ENCODE peak calls at places on chromosomes 1 and 21, in six cellular contexts. U is A673, Y is AG10803, O is endothelial cell of umbilical vein, K is WERI-Rb-1, G is GM23338. X is an unnamed sample.

GRCh38 chr1:9687876-9688582 is 36.5 kb downstream of the PIK3CD start:
- DNase-seq in Y (no peak), U (peak), O (peak), K (no peak), G (peak), X (peak)

GRCh38 chr1:30822006-30822405 is 64.4 kb upstream of the LAPTM5 start:
- DNase-seq in O (no peak), K (no peak), U (no peak), Y (no peak), G (no peak), X (no peak)

GRCh38 chr1:160993544-160993943 is 27.4 kb downstream of the F11R start:
- DNase-seq in K (no peak), O (peak), U (peak), G (no peak), Y (peak), X (no peak)

GRCh38 chr1:60149254-60149653 is 75.7 kb upstream of the C1orf87 start:
- DNase-seq in K (no peak), Y (no peak), G (no peak), U (peak), O (peak), X (peak)

GRCh38 chr1:209823143-209824041 is 4.4 kb upstream of the UTP25 start:
- DNase-seq in K (no peak), Y (peak), O (peak), G (peak), U (peak), X (peak)

GRCh38 chr1:223628233-223628632 is 37.3 kb downstream of the CAPN8 start:
- DNase-seq in Y (peak), G (peak), U (peak), O (no peak), K (peak), X (peak)

GRCh38 chr1:106787511-106787910 is 269.0 kb upstream of the PRMT6 start:
- DNase-seq in K (no peak), U (peak), O (no peak), Y (no peak), G (no peak), X (no peak)

GRCh38 chr1:200302192-200302892 is 107.5 kb downstream of the ZNF281 start:
- DNase-seq in Y (peak), K (no peak), O (peak), U (peak), G (peak), X (peak)

GRCh38 chr1:7549277-7549676 is 221.8 kb upstream of the VAMP3 start:
- DNase-seq in U (peak), Y (peak), K (no peak), O (peak), G (no peak), X (no peak)

GRCh38 chr1:204742676-204743075 is 57.1 kb upstream of the LRRN2 start:
- DNase-seq in K (peak), U (no peak), G (no peak), O (no peak), Y (no peak), X (no peak)

GRCh38 chr21:23725576-23725975 is 1881.7 kb downstream of the MRPL39 start:
- DNase-seq in Y (no peak), O (no peak), U (peak), G (peak), K (no peak), X (no peak)

GRCh38 chr1:27656157-27656893 is 15.7 kb downstream of the IFI6 start:
- DNase-seq in G (peak), Y (peak), K (no peak), U (peak), O (no peak), X (peak)

GRCh38 chr1:52632732-52633290 is at the start of gene SHISAL2A:
- DNase-seq in U (no peak), Y (no peak), O (no peak), K (peak), G (peak), X (peak)

GRCh38 chr1:121586369-121587229 is 401.8 kb downstream of the SRGAP2C start:
- DNase-seq in Y (no peak), O (no peak), U (no peak), G (peak), K (no peak), X (peak)

GRCh38 chr1:236733654-236734053 is 47.4 kb downstream of the ACTN2 start:
- DNase-seq in K (no peak), Y (no peak), G (no peak), U (no peak), O (peak), X (no peak)

GRCh38 chr1:237709355-237709754 is 181.4 kb downstream of the ZP4 start:
- DNase-seq in O (no peak), Y (no peak), U (no peak), G (no peak), K (no peak), X (no peak)

GRCh38 chr1:79561521-79561978 is 555.0 kb upstream of the ADGRL4 start:
- DNase-seq in O (no peak), K (no peak), G (no peak), Y (no peak), U (no peak), X (no peak)

GRCh38 chr1:119485246-119485645 is 21.8 kb upstream of the HSD3B1 start:
- DNase-seq in K (no peak), Y (no peak), U (no peak), G (no peak), O (no peak), X (peak)

GRCh38 chr1:2233468-2233867 is 5.3 kb downstream of the SKI start:
- DNase-seq in G (peak), U (no peak), K (no peak), Y (no peak), O (no peak), X (no peak)

GRCh38 chr1:10380594-10381275 is 18.1 kb upstream of the PGD start:
- DNase-seq in U (no peak), O (no peak), G (no peak), K (no peak), Y (peak), X (no peak)

GRCh38 chr21:31108969-31109368 is 70.7 kb upstream of the KRTAP19-8 start:
- DNase-seq in Y (peak), K (no peak), G (peak), O (no peak), U (peak), X (no peak)

GRCh38 chr1:38045431-38046332 is 911 bp downstream of the POU3F1 start:
- DNase-seq in O (no peak), U (peak), K (peak), Y (no peak), G (peak), X (peak)

GRCh38 chr1:26862781-26863676 is at the start of gene SFN:
- DNase-seq in U (no peak), O (no peak), Y (no peak), K (peak), G (peak), X (peak)

GRCh38 chr1:1069711-1070676 is 4.1 kb downstream of the RNF223 start:
- DNase-seq in Y (no peak), K (no peak), O (no peak), G (no peak), U (no peak), X (no peak)

GRCh38 chr1:45945426-45945825 is 142.0 kb downstream of the MAST2 start:
- DNase-seq in U (peak), Y (peak), O (peak), G (no peak), K (no peak), X (peak)

GRCh38 chr1:50973875-50974617 is 4.0 kb downstream of the CDKN2C start:
- DNase-seq in Y (no peak), O (no peak), G (peak), K (peak), U (no peak), X (no peak)

GRCh38 chr1:46180082-46180616 is 3.9 kb upstream of the P3R3URF start:
- DNase-seq in U (no peak), G (peak), Y (no peak), K (peak), O (no peak), X (no peak)

GRCh38 chr1:75981188-75981897 is 49.1 kb upstream of the ASB17 start:
- DNase-seq in Y (no peak), K (no peak), U (no peak), G (no peak), O (no peak), X (no peak)

GRCh38 chr1:181044449-181044966 is 10.7 kb downstream of the MR1 start:
- DNase-seq in U (no peak), G (no peak), Y (no peak), K (no peak), O (no peak), X (peak)

DNA sequence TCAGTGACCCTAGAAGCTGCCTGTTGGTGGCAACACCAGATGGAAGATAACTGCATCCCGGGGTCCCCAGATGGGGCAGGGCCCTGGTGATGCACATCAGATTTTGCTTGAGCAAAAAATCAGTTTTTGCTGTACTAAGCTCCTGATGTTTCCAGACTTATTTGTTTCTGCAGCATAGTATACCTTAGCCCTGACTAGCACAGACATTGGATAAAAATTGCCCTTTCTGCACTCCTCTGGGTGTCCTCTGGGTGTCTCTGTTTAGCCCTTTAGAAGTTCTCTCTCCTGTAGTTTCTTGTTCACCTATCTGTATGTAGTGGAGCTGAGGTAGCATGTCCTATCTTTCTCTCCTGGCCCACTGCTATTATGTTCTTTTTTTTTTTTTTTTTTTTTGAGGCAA is 30.3 kb upstream of the PLA2G2C start:
- DNase-seq in U (peak), Y (peak), K (peak), O (peak), G (peak), X (no peak)
- TF ChIP-seq CTCF in U (peak), Y (peak), K (peak), O (peak), G (peak), X (peak)

GRCh38 chr1:40860706-40861226 is 1.4 kb downstream of the CITED4 start:
- DNase-seq in U (no peak), O (no peak), Y (no peak), K (no peak), G (no peak), X (peak)
- H3K4me3 ChIP-seq in U (peak), O (no peak), Y (peak), K (no peak), G (peak), X (peak)

GRCh38 chr21:45265721-45266517 is 21.8 kb downstream of the POFUT2 start:
- DNase-seq in O (no peak), Y (no peak), G (no peak), K (peak), U (no peak), X (no peak)

GRCh38 chr21:45269861-45270260 is 17.8 kb downstream of the POFUT2 start:
- DNase-seq in G (no peak), K (peak), O (no peak), Y (no peak), U (no peak), X (no peak)

GRCh38 chr21:45266518-45267389 is 20.9 kb downstream of the POFUT2 start:
- DNase-seq in K (peak), O (no peak), G (no peak), Y (peak), U (no peak), X (no peak)

GRCh38 chr21:45264919-45265515 is 22.7 kb downstream of the POFUT2 start:
- DNase-seq in G (no peak), Y (no peak), K (peak), U (no peak), O (no peak), X (no peak)

GRCh38 chr21:45267390-45267760 is 20.3 kb downstream of the POFUT2 start:
- DNase-seq in O (no peak), G (no peak), K (peak), U (no peak), Y (no peak), X (no peak)
- TF ChIP-seq CTCF in O (no peak), G (no peak), K (no peak), U (no peak), Y (no peak), X (no peak)

GRCh38 chr1:40782371-40782956 is 1.1 kb upstream of the KCNQ4 start:
- DNase-seq in K (peak), O (no peak), G (peak), U (no peak), Y (no peak), X (peak)
- H3K4me3 ChIP-seq in K (peak), O (no peak), G (peak), U (no peak), Y (no peak), X (no peak)

DNA sequence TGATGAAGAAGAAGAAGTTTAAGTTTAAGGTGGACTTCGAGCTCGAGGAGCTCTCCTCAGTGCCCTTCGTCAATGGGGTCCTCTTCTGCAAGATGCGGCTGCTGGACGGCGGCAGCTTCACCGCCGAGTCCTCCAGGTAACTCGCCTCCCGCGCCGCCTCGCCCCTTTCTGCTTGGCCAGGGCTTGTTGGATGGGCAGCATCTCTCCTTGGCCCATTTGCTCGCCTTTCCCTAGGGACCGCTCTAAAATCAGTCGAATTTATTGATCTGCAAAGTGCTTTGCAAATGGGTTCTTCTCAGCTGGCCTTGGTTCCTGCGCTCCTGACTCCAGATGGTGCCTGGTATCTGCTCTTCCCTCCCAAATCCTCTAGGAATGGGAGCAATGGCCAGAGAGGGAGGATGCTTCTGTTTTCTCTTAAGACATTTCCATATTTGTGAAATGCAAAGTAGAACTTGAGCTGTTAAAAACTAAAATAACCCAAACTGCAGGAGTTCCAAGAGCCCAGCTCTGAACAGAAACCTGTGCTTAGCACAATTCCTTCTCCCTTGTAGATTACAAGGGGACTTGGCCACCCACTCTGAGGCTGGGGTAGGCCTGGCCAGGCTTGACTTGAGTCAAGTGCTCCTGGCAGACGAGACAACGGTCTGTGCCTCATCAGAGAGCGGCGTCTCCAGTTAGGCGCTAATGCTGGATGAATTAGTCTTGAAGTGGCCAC is 687 bp downstream of the EEIG2 start:
- DNase-seq in O (peak), U (peak), Y (peak), K (peak), G (peak), X (peak)
- TF ChIP-seq CTCF in O (peak), U (no peak), Y (peak), K (no peak), G (no peak), X (no peak)

GRCh38 chr1:15997076-15997585 is 6.9 kb upstream of the SRARP start:
- DNase-seq in Y (no peak), O (no peak), K (no peak), U (no peak), G (no peak), X (no peak)
- H3K4me3 ChIP-seq in Y (no peak), O (no peak), K (no peak), U (no peak), G (no peak), X (no peak)

X was measured in body of pancreas.